ENCODE peak calls at places on chromosomes 12 and 14, in four cellular contexts. W is hepatocyte, Q is psoas muscle, A is ascending aorta. G is an unnamed sample. For H3K4me1, the result is how much of the 10 kb centered on the place peaks cover.

GRCh38 chr12:101773560-101774206 is 34.4 kb upstream of the SYCP3 start:
- DNase-seq in W (peak), A (no peak), Q (peak), G (peak)

GRCh38 chr12:130212384-130212783 is 50.1 kb downstream of the FZD10 start:
- DNase-seq in Q (no peak), W (no peak), A (no peak), G (no peak)

GRCh38 chr12:3409662-3410061 is 81.3 kb upstream of the PRMT8 start:
- DNase-seq in W (no peak), Q (no peak), A (no peak), G (no peak)

GRCh38 chr14:60161176-60162107 is 3.8 kb downstream of the DHRS7 start:
- DNase-seq in A (no peak), W (no peak), Q (peak), G (no peak)

GRCh38 chr12:793037-793436 is 40.7 kb downstream of the WNK1 start:
- DNase-seq in W (no peak), A (no peak), Q (no peak), G (no peak)

GRCh38 chr12:68042212-68042699 is 53.0 kb downstream of the IFNG-AS1 start:
- DNase-seq in A (no peak), W (no peak), Q (no peak), G (no peak)

GRCh38 chr12:92539966-92540791 is 162.6 kb upstream of the PLEKHG7 start:
- DNase-seq in A (no peak), W (no peak), Q (no peak), G (no peak)

GRCh38 chr14:67650694-67651093 is 23.7 kb downstream of the VTI1B start:
- DNase-seq in A (no peak), W (no peak), Q (no peak), G (no peak)

GRCh38 chr14:22485178-22485577 is 103.8 kb downstream of the DAD1 start:
- DNase-seq in Q (no peak), A (no peak), W (no peak), G (no peak)

GRCh38 chr12:3215410-3215975 is 138.3 kb downstream of the TSPAN9 start:
- DNase-seq in Q (no peak), W (no peak), A (no peak), G (no peak)

GRCh38 chr14:64053694-64054669 is 201.2 kb downstream of the SYNE2 start:
- DNase-seq in W (no peak), Q (no peak), A (no peak), G (no peak)

GRCh38 chr12:102543494-102543893 is 63.1 kb upstream of the IGF1 start:
- DNase-seq in A (no peak), W (no peak), Q (no peak), G (no peak)

GRCh38 chr12:54277823-54278276 is 2.1 kb downstream of the CBX5 start:
- DNase-seq in Q (no peak), A (no peak), W (no peak), G (no peak)

GRCh38 chr12:54276368-54276767 is 3.6 kb downstream of the CBX5 start:
- DNase-seq in Q (no peak), A (no peak), W (no peak), G (no peak)

GRCh38 chr12:54280401-54281260 is at the start of gene HNRNPA1:
- DNase-seq in W (peak), Q (peak), A (peak), G (peak)

GRCh38 chr12:54279632-54280400 is at the start of gene CBX5:
- DNase-seq in A (peak), Q (peak), W (peak), G (peak)

DNA sequence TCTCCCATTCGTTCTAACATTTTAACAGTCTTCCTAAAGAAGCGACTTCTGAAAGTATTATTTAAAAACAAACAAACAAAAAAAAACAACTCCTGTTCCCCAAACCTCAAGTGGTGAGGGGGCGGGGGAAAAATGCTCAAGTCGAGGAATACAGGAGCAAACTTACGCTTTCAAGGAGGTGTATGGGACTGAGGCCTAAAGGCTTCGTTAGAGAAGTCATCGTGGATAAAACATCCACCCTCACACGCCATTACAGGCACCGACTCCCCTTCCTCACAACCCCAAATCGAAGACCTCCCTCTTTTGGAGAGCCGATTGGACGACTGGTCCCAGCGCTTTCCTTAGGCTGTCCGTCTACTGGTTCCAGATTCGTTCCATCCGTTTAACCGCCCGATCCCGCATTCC is 693 bp downstream of the CBX5 start:
- DNase-seq in W (no peak), A (no peak), Q (no peak), G (no peak)
- H3K4me1 ChIP-seq in W (under half), A (under half), Q (under half), G (half or more)

GRCh38 chr12:94175763-94176660 is 27.6 kb downstream of the PLXNC1 start:
- DNase-seq in W (no peak), Q (no peak), A (no peak), G (no peak)

GRCh38 chr12:94172973-94173372 is 24.6 kb downstream of the PLXNC1 start:
- DNase-seq in Q (no peak), W (peak), A (no peak), G (no peak)

GRCh38 chr12:94173660-94174265 is 25.4 kb downstream of the PLXNC1 start:
- DNase-seq in W (no peak), A (no peak), Q (no peak), G (no peak)

GRCh38 chr12:94172031-94172430 is 23.7 kb downstream of the PLXNC1 start:
- DNase-seq in Q (no peak), A (no peak), W (no peak), G (no peak)

GRCh38 chr12:94174576-94174975 is 26.2 kb downstream of the PLXNC1 start:
- DNase-seq in A (no peak), Q (no peak), W (no peak), G (peak)
- H3K4me1 ChIP-seq in A (under half), Q (under half), W (under half), G (under half)

GRCh38 chr12:125804660-125805059 is 739.4 kb downstream of the AACS start:
- DNase-seq in A (no peak), W (no peak), Q (no peak), G (no peak)
- H3K4me1 ChIP-seq in A (under half), W (under half), Q (under half), G (under half)

DNA sequence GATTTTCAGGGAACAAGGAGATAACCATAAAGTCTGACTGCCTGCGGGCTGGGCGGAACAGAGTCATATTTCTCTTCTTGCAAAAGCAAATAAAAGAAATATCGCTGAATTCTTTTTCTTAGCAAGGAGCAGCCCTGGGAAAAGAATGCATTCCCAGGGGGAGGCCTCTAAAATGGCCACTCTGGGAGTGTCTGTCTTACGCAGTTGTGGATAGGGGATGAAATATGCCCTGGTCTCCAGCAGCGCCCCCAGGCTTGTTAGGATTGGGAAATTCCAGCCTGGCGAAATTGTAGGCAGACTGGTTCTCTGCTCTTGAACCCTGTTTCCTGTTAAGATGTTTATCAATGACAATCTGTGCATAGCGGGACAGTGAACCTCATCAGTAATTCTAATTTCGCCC is 40.5 kb downstream of the PCNX1 start:
- DNase-seq in A (no peak), Q (no peak), W (no peak), G (no peak)
- H3K4me1 ChIP-seq in A (under half), Q (under half), W (under half), G (under half)

GRCh38 chr14:37482428-37482827 is 112.6 kb downstream of the FOXA1 start:
- DNase-seq in W (no peak), Q (no peak), A (no peak), G (no peak)
- H3K4me1 ChIP-seq in W (under half), Q (under half), A (under half), G (under half)

GRCh38 chr12:14256555-14257169 is 108.8 kb upstream of the ATF7IP start:
- DNase-seq in W (peak), Q (peak), A (peak), G (peak)
- H3K4me1 ChIP-seq in W (under half), Q (under half), A (under half), G (under half)

GRCh38 chr14:95262511-95262891 is 57.2 kb downstream of the CLMN start:
- DNase-seq in W (no peak), Q (no peak), A (no peak), G (no peak)
- H3K4me1 ChIP-seq in W (under half), Q (under half), A (under half), G (under half)

DNA sequence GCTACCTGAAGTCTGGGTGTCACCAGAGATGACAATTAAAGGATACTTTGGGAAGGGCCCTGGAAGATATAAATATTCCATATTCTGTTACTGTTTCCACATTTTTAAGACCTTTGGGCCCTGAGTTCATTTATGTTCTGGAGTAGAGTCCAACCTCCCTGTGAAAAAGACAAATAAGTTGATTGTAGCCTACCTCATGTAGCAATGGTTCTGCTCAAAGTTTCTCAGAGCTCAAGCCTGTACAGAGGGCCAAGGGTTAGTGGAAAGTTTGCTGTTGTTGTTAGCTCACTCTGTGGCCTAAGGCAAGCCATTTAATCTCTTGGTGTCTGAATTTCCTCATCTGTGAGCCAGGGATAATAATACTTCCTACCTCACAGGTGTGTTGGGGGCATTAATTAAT is 284.7 kb upstream of the DDHD1 start:
- DNase-seq in W (no peak), Q (no peak), A (no peak), G (no peak)
- H3K4me1 ChIP-seq in W (under half), Q (under half), A (under half), G (under half)

GRCh38 chr12:124537525-124538193 is 29.8 kb downstream of the NCOR2 start:
- DNase-seq in W (no peak), A (no peak), Q (no peak), G (no peak)

GRCh38 chr12:124539084-124540041 is 28.0 kb downstream of the NCOR2 start:
- DNase-seq in Q (no peak), W (no peak), A (no peak), G (no peak)

GRCh38 chr12:124535066-124535740 is 32.2 kb downstream of the NCOR2 start:
- DNase-seq in Q (no peak), W (no peak), A (no peak), G (no peak)

GRCh38 chr12:124536613-124537012 is 30.8 kb downstream of the NCOR2 start:
- DNase-seq in Q (no peak), A (no peak), W (no peak), G (no peak)

DNA sequence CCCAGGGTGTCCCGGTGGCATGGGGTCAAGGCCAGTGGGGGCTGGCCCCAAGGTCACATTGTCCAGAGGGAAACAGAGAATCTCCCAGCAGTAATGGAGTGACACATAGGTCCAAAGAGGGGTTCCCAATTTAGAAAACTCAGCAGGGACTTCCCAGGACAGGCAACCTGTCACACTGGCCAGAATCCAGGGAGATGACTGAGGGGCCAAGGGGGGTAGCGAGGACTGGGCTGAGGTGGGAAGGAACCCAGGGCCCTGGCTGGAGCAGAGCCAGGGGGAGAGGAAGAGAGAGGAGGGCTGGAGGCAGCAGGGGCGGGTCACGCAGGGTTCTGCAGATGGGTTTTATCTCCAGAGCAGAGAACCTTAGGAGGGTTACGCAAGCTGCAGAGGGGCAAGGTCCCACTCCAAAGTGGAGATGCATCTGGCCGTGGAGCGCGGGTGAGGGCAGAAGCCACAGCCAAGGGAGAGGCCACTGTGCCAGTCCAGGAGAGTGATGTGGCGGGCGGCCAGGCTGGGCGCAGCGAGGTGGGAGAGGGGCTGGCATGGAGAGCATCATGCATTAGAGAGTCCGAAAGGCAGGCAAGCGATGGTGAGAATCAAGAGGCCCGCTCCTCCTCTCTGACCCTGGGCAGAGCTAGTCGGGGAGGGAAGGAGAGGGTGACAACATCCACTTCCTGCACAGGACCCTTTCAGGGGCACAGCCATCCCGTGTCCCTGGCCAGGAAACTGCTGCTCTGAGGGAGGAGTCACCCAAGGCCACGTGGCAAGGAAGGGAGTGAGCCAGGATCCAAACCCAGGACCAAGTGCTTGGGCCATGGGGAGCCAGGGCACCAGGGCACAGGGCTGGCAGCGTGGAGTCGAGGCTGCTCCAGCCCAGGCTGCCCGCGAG is 29.0 kb downstream of the NCOR2 start:
- DNase-seq in A (no peak), Q (no peak), W (no peak), G (no peak)
- H3K4me1 ChIP-seq in A (under half), Q (under half), W (under half), G (under half)

DNA sequence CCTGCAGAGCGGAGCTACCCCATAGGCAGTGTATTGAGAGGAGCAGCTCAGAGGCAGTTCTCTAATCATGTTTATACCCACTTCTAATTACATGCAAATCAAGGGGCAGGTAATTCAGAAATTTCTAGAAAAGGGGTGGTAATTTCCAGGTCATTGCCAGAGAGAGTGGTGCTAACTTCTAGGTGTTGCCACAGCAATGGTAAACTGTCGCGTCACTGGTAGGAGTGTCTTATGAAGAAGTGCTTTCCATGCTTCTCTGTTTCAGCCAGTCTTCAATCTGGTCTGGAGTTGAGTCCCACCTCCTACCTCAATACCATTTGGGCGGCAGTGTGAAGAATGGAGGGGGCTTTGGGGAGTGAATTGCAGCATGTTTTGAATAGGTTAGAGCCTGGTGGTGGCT is 8.5 kb upstream of the AMN1 start:
- DNase-seq in A (no peak), W (no peak), Q (no peak), G (no peak)
- H3K4me1 ChIP-seq in A (under half), W (under half), Q (under half), G (under half)

G was measured in CD8-positive, alpha-beta memory T cell.